ENCODE peak calls at places on chromosomes 11 and 22, in eight cellular contexts. G is CD4-positive, alpha-beta memory T cell; I is kidney epithelial cell; Y is Peyer's patch; E is neural progenitor cell; X is SJSA1; N is heart left ventricle; T is endodermal cell. S is an unnamed sample. For H3K36me3 and H3K27me3, the result is how much of the 10 kb centered on the place peaks cover.

GRCh38 chr11:6757373-6757967 is 14.3 kb downstream of the OR2AG2 start:
- DNase-seq in X (peak), E (peak), I (peak), Y (peak), N (peak), G (peak), T (peak), S (peak)

GRCh38 chr11:8870461-8871282 is 40.3 kb upstream of the AKIP1 start:
- DNase-seq in X (peak), G (no peak), Y (no peak), N (peak), I (no peak), E (peak), T (peak), S (peak)

GRCh38 chr11:60862171-60862570 is 5.2 kb upstream of the ZP1 start:
- DNase-seq in T (no peak), G (no peak), Y (no peak), N (no peak), X (no peak), I (no peak), E (no peak), S (no peak)

GRCh38 chr11:72191961-72192381 is at the start of gene FOLR1:
- DNase-seq in I (no peak), N (no peak), T (peak), Y (no peak), X (no peak), E (peak), G (no peak), S (peak)

GRCh38 chr11:8253566-8253965 is 10.1 kb downstream of the LMO1 start:
- DNase-seq in T (no peak), G (no peak), I (no peak), X (no peak), Y (no peak), E (no peak), N (no peak), S (no peak)

GRCh38 chr11:104323841-104324240 is 159.9 kb upstream of the PDGFD start:
- DNase-seq in N (no peak), X (no peak), Y (no peak), T (no peak), E (no peak), I (no peak), G (no peak), S (no peak)

GRCh38 chr11:26042113-26042512 is 289.8 kb upstream of the ANO3 start:
- DNase-seq in I (no peak), T (no peak), N (peak), X (no peak), E (no peak), G (no peak), Y (no peak), S (no peak)

GRCh38 chr11:32435511-32435946 is at the start of gene WT1:
- DNase-seq in T (peak), X (no peak), N (peak), E (peak), Y (no peak), G (no peak), I (peak), S (peak)

GRCh38 chr11:4115128-4115527 is 20.5 kb downstream of the RRM1 start:
- DNase-seq in Y (no peak), T (no peak), I (no peak), E (no peak), G (no peak), X (no peak), N (no peak), S (no peak)

GRCh38 chr11:4105916-4106315 is 11.3 kb downstream of the RRM1 start:
- DNase-seq in G (no peak), X (no peak), I (no peak), N (no peak), Y (no peak), T (no peak), E (no peak), S (no peak)

DNA sequence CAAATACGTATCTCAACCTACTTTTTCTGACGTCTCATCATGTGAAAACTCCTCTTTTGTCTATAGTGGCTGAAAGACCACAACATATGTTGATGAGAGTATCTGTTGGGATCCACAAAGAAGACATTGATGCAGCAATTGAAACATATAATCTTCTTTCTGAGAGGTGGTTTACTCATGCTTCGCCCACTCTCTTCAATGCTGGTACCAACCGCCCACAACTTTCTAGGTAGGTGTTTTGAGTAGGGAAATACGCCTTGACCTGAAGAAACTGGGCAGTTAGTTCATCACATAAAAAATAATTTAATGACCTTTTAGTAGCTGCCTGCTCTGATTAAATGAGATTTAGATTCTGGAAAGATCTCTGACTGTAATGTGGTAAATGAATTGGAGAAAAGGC is 17.2 kb downstream of the RRM1 start:
- DNase-seq in E (no peak), X (no peak), G (no peak), I (no peak), N (no peak), T (no peak), Y (no peak), S (no peak)
- H3K36me3 ChIP-seq in E (under half), X (half or more), G (under half), I (under half), N (half or more), T (half or more), Y (under half), S (under half)

DNA sequence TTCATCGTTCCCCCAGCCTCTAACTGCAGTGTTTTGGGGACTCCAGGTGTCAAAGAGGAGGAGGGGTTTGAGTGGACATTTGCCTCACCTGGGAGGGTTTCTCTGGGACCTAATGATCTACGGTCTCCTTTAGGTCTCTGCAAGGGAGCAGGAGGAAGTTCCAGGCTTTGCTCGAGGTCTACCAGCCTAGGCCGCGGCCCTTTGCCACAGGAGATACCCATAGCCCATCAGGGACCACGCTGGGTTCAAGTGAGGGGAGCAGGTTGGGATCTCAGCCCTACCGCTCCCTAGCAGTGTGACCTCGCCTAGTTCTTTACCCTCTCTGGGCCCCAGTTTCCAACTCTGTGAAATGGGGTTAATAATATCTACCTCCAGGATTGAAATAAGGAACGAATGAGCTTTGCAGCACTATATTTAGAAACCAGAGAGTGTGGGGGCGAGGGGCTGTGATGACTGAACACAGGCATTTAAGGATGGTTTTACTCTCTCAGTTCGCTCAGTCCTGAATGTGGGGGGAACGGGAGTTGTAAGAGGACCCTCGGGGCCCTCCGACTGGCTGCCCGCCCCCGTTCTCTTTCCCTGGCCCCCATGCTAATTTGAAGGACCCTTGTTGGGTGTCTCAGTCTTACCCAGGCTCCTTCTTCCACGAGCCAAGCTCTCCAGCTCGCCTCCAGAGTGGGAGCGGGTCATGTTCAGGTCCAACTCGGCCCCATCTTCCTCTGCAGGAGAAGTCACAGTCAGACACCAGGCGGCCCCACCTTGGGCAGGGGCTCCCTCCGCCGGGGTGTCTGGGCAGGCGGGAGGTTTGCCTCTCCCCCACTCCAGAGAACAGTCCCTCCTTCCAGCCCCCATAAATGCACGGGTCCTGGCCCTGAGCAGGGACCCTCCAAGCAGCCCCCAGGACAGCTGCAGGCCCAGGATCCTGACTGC is 11.7 kb downstream of the PDGFB start:
- DNase-seq in G (no peak), Y (no peak), T (no peak), N (no peak), X (no peak), E (no peak), I (no peak), S (no peak)
- H3K27me3 ChIP-seq in G (under half), Y (under half), T (under half), N (under half), X (under half), E (half or more), I (under half), S (under half)

DNA sequence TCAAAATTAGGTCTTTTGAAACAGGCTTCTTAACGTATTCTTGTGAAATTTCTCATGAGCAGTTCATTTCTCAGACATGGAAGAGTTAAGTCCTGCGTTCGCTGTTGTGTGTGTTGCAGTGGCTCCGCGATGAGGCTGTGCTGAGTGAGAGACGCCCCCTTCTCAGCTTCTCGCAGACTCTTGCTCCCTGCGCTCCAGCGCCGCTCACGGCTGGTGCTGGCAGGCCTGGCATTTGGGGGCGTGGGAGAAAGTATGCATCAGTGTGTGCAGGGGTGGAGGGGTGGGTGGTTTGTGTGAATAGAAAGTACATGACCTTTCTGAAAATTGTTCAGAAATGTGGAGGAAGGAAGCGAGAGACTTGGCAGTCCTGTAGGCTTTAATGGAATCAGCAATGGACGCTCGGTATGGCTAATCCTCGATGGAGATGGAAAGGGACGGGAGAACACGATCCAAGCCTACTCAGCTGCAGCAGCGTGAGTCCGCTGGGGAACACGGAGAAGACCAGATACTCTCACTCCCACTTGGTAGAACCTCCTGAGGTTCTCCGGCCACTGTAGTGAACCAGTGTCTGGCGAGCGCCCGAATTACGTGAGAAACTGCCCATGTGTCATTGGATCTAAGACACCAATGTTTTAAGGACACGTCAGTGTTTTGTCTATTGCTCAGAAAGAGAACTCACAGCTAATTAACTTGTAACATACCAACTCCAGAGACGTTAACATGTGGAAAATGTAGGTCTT is 5.9 kb downstream of the TAB1 start:
- DNase-seq in E (peak), X (no peak), I (no peak), G (no peak), N (no peak), Y (no peak), T (no peak), S (peak)
- H3K4me3 ChIP-seq in E (no peak), X (no peak), I (no peak), G (no peak), N (no peak), Y (no peak), T (no peak), S (no peak)

DNA sequence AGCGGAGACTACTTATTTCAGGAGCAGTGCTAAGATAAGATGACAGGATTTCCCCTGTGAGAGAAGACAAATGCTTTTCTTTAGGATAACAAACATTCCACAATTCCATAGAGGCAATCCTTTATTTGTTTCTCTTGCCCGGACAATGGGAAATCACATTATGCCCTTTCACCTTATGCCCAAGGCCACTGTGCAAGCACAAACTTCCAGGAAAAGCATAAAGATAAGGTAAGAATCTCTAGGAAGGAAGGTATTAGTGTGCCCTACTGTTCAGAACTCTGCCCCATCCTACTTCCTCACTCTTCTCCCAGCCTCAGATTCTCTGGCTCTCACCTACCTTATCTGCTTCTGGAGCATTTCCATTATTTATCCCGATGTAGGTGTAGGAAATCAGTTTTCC is 23.1 kb upstream of the RDX start:
- DNase-seq in Y (no peak), T (no peak), N (no peak), X (no peak), E (no peak), I (no peak), G (no peak), S (no peak)
- H3K36me3 ChIP-seq in Y (under half), T (under half), N (under half), X (under half), E (under half), I (under half), G (under half), S (under half)

DNA sequence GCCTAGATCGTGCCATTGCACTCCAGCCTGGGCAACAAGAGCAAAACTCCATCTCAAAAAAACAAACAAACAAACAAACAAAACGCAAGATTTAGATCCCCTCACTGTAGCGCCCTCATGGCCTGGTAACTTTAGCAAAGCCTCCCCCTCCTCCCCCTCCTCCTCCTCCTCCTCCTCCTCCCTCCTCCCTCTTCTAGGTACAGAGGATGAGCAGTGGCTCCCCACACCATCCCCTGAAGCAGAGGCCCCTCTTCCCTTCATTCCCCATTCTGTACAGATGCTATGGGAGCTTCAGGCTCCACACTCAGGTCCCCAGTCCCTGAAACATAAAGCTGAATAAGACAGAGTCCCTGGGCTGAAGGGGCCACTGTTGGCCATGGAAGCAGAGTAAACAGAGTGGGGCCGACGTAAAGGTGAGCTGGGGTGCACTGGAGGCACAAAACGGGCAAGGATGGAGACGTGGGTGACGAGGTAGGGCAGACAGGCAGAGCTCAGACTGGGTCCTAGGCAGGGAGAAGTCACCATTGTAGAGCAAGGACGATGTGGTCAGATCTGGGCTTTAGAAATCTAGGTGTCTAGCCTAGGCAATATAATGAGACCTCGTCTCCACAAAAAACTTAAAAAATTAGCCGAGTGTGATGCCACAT is 19.4 kb upstream of the NFAM1 start:
- DNase-seq in T (no peak), Y (no peak), N (no peak), X (no peak), G (no peak), E (no peak), I (no peak), S (no peak)
- H3K27me3 ChIP-seq in T (under half), Y (under half), N (under half), X (under half), G (under half), E (under half), I (under half), S (under half)

GRCh38 chr11:132078677-132079076 is 708.3 kb downstream of the NTM start:
- DNase-seq in E (no peak), X (no peak), N (no peak), Y (no peak), I (no peak), T (no peak), G (no peak), S (no peak)

GRCh38 chr11:132080121-132080520 is 709.7 kb downstream of the NTM start:
- DNase-seq in E (no peak), G (no peak), Y (no peak), T (no peak), I (no peak), X (no peak), N (no peak), S (no peak)

GRCh38 chr11:132077416-132077815 is 707.0 kb downstream of the NTM start:
- DNase-seq in T (no peak), N (no peak), Y (no peak), I (no peak), X (no peak), G (no peak), E (no peak), S (no peak)

GRCh38 chr11:132075447-132075846 is 705.0 kb downstream of the NTM start:
- DNase-seq in T (no peak), I (no peak), G (no peak), X (no peak), Y (no peak), E (no peak), N (no peak), S (no peak)

DNA sequence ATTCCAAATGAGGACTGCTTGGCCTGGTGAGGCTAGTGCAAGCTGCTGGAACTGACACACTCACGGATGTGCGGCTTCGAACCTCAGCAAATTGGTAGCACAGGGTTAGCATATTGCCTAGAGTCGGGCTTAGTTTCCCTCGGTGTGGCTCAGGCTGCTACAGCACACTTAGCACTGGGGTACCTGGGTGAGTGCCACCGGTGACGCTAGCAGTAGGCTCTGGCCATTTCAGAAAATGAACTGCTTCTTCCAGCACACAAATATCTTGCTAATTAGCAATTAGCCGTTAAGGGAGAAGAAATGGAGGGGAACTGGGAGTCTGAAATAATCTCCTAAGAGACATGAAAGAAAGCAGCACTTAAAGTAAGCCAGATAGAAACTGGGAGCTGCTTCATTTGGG is 707.8 kb downstream of the NTM start:
- DNase-seq in E (no peak), X (no peak), N (no peak), G (no peak), T (no peak), I (no peak), Y (no peak), S (no peak)
- H3K4me3 ChIP-seq in E (no peak), X (no peak), N (no peak), G (no peak), T (no peak), I (no peak), Y (no peak), S (no peak)

S was measured in H7.